ENCODE peak calls at places on chromosomes 5 and 9, in eight cellular contexts. One of them, this sample, is unnamed.

GRCh38 chr5:143023447-143024096 is 253.4 kb downstream of the ARHGAP26 start:
- DNase-seq in fibroblast of pulmonary artery: no peak
- DNase-seq in dorsolateral prefrontal cortex: no peak
- DNase-seq in hepatocyte: no peak
- DNase-seq in tibial nerve: no peak
- DNase-seq in AG09309: no peak
- DNase-seq in Peyer's patch: no peak
- DNase-seq in astrocyte of the spinal cord: no peak
- DNase-seq in this sample: no peak

GRCh38 chr5:168837852-168838251 is 258.7 kb upstream of the PANK3 start:
- DNase-seq in hepatocyte: no peak
- DNase-seq in Peyer's patch: no peak
- DNase-seq in tibial nerve: no peak
- DNase-seq in AG09309: no peak
- DNase-seq in astrocyte of the spinal cord: no peak
- DNase-seq in dorsolateral prefrontal cortex: no peak
- DNase-seq in fibroblast of pulmonary artery: no peak
- DNase-seq in this sample: no peak

GRCh38 chr9:124694394-124695279 is 76.5 kb downstream of the NR6A1 start:
- DNase-seq in AG09309: no peak
- DNase-seq in Peyer's patch: no peak
- DNase-seq in hepatocyte: no peak
- DNase-seq in fibroblast of pulmonary artery: no peak
- DNase-seq in astrocyte of the spinal cord: peak
- DNase-seq in tibial nerve: no peak
- DNase-seq in dorsolateral prefrontal cortex: no peak
- DNase-seq in this sample: no peak

GRCh38 chr5:35195472-35195852 is 34.8 kb downstream of the PRLR start:
- DNase-seq in fibroblast of pulmonary artery: no peak
- DNase-seq in tibial nerve: no peak
- DNase-seq in Peyer's patch: no peak
- DNase-seq in hepatocyte: peak
- DNase-seq in AG09309: no peak
- DNase-seq in dorsolateral prefrontal cortex: no peak
- DNase-seq in astrocyte of the spinal cord: no peak
- DNase-seq in this sample: no peak

GRCh38 chr9:12923472-12924009 is 148.7 kb downstream of the LURAP1L start:
- DNase-seq in hepatocyte: peak
- DNase-seq in AG09309: peak
- DNase-seq in fibroblast of pulmonary artery: peak
- DNase-seq in tibial nerve: no peak
- DNase-seq in astrocyte of the spinal cord: peak
- DNase-seq in Peyer's patch: no peak
- DNase-seq in dorsolateral prefrontal cortex: no peak
- DNase-seq in this sample: peak

GRCh38 chr5:13359326-13359725 is 585.2 kb downstream of the DNAH5 start:
- DNase-seq in Peyer's patch: no peak
- DNase-seq in astrocyte of the spinal cord: peak
- DNase-seq in AG09309: peak
- DNase-seq in dorsolateral prefrontal cortex: no peak
- DNase-seq in tibial nerve: no peak
- DNase-seq in fibroblast of pulmonary artery: peak
- DNase-seq in hepatocyte: no peak
- DNase-seq in this sample: peak

GRCh38 chr5:60776343-60776742 is 67.7 kb downstream of the ELOVL7 start:
- DNase-seq in Peyer's patch: no peak
- DNase-seq in astrocyte of the spinal cord: no peak
- DNase-seq in tibial nerve: no peak
- DNase-seq in AG09309: no peak
- DNase-seq in dorsolateral prefrontal cortex: no peak
- DNase-seq in hepatocyte: no peak
- DNase-seq in fibroblast of pulmonary artery: no peak
- DNase-seq in this sample: no peak

GRCh38 chr5:127565586-127566270 is 48.3 kb downstream of the PRRC1 start:
- DNase-seq in dorsolateral prefrontal cortex: no peak
- DNase-seq in hepatocyte: no peak
- DNase-seq in AG09309: no peak
- DNase-seq in Peyer's patch: no peak
- DNase-seq in astrocyte of the spinal cord: no peak
- DNase-seq in tibial nerve: no peak
- DNase-seq in fibroblast of pulmonary artery: no peak
- DNase-seq in this sample: no peak

GRCh38 chr5:68215208-68215887 is at the start of gene PIK3R1:
- DNase-seq in hepatocyte: peak
- DNase-seq in tibial nerve: peak
- DNase-seq in fibroblast of pulmonary artery: peak
- DNase-seq in astrocyte of the spinal cord: peak
- DNase-seq in dorsolateral prefrontal cortex: peak
- DNase-seq in AG09309: peak
- DNase-seq in Peyer's patch: peak
- DNase-seq in this sample: peak

DNA sequence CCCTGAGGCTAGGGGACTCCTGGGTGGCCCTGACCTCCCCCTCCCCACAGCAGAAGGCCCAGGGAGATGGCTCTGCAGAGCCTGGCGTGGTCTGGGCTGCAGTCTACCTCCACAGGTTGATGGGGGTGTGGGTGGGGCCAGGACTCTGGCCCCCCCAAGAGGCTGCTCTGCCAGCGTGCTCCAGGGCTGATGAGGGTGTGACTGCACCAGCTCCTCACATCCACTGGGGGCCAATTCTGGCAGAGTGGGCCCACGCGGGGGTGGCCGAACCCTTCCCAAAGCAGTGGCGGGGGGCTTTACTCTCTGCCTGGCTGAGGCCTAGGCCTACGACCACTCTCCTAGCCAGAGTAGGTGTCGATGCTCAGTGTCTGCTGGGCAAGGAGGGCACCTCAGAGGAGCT is 28.0 kb upstream of the UBAC1 start:
- DNase-seq in tibial nerve: no peak
- DNase-seq in Peyer's patch: no peak
- DNase-seq in hepatocyte: no peak
- DNase-seq in fibroblast of pulmonary artery: no peak
- DNase-seq in astrocyte of the spinal cord: no peak
- DNase-seq in AG09309: no peak
- DNase-seq in dorsolateral prefrontal cortex: no peak
- DNase-seq in this sample: no peak
- TF ChIP-seq CTCF in tibial nerve: no peak
- TF ChIP-seq CTCF in Peyer's patch: no peak
- TF ChIP-seq CTCF in hepatocyte: no peak
- TF ChIP-seq CTCF in fibroblast of pulmonary artery: no peak
- TF ChIP-seq CTCF in astrocyte of the spinal cord: no peak
- TF ChIP-seq CTCF in AG09309: no peak
- TF ChIP-seq CTCF in dorsolateral prefrontal cortex: no peak
- TF ChIP-seq CTCF in this sample: no peak

DNA sequence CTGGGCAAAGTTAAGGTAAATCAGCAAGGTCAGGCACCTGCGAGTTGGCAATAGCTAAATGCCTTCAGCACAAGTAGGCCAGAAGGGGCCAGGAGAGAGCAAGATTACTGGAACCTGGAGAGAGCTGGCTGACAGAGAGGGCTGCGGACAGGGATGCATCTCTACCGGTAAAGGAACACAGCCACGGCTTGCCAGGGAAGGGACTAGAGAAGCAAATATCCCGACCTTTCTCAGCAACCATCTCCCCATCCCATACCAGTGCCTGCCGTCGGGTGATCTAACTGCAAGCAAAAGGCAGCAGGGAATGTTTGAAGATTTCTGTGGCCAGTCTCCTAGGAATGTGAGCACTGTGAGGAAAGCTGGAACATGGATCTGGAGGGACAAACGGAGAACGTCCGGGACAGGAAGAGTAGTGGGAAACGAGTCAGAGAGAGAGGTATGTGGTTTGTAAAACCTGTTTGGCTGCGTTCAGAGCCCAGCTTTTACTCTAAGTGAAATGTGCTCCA is 15.9 kb upstream of the ABLIM3 start:
- DNase-seq in dorsolateral prefrontal cortex: no peak
- DNase-seq in hepatocyte: peak
- DNase-seq in fibroblast of pulmonary artery: no peak
- DNase-seq in Peyer's patch: no peak
- DNase-seq in tibial nerve: no peak
- DNase-seq in AG09309: no peak
- DNase-seq in astrocyte of the spinal cord: no peak
- DNase-seq in this sample: no peak
- H3K4me3 ChIP-seq in dorsolateral prefrontal cortex: no peak
- H3K4me3 ChIP-seq in hepatocyte: no peak
- H3K4me3 ChIP-seq in fibroblast of pulmonary artery: no peak
- H3K4me3 ChIP-seq in Peyer's patch: no peak
- H3K4me3 ChIP-seq in tibial nerve: no peak
- H3K4me3 ChIP-seq in AG09309: no peak
- H3K4me3 ChIP-seq in astrocyte of the spinal cord: no peak
- H3K4me3 ChIP-seq in this sample: no peak

DNA sequence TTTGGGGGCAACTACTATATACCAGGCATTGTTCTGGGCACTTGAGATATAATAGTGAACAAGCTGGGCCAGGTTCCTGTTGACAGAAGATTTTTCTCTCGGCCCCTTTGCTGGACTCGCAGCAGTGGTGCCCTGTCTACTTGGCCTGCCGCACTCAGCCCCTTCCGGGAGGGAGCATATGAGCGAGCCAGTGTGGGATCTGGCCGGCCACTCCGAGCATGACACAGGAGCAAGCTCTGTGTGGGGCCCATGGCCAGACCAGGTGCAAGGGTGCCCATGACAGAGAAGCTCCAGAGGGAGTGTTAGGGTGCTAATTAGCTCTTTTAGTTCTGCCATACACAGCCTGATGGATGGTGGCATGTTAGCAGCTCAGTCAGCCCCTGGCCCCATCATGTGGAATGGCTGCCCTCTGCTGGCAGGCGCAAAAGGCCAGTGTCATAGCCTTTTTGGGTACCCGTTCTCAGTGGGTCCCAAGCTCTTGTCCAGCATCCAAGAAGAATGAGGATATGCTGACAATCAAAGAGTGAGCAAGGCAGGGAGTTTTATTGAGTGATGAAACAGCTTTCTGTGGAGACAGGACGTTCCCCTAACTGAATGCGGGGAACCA is 9.3 kb upstream of the KIF4B start:
- DNase-seq in Peyer's patch: peak
- DNase-seq in hepatocyte: peak
- DNase-seq in tibial nerve: no peak
- DNase-seq in AG09309: no peak
- DNase-seq in astrocyte of the spinal cord: no peak
- DNase-seq in dorsolateral prefrontal cortex: no peak
- DNase-seq in fibroblast of pulmonary artery: peak
- DNase-seq in this sample: no peak
- TF ChIP-seq CTCF in Peyer's patch: no peak
- TF ChIP-seq CTCF in hepatocyte: peak
- TF ChIP-seq CTCF in tibial nerve: peak
- TF ChIP-seq CTCF in AG09309: peak
- TF ChIP-seq CTCF in astrocyte of the spinal cord: peak
- TF ChIP-seq CTCF in dorsolateral prefrontal cortex: peak
- TF ChIP-seq CTCF in fibroblast of pulmonary artery: peak
- TF ChIP-seq CTCF in this sample: peak

GRCh38 chr5:122154491-122154890 is 25.1 kb downstream of the ZNF474 start:
- DNase-seq in dorsolateral prefrontal cortex: no peak
- DNase-seq in astrocyte of the spinal cord: no peak
- DNase-seq in AG09309: no peak
- DNase-seq in Peyer's patch: no peak
- DNase-seq in hepatocyte: no peak
- DNase-seq in fibroblast of pulmonary artery: no peak
- DNase-seq in tibial nerve: no peak
- DNase-seq in this sample: no peak

GRCh38 chr5:122153230-122153629 is 23.9 kb downstream of the ZNF474 start:
- DNase-seq in Peyer's patch: no peak
- DNase-seq in tibial nerve: no peak
- DNase-seq in hepatocyte: no peak
- DNase-seq in AG09309: peak
- DNase-seq in fibroblast of pulmonary artery: peak
- DNase-seq in astrocyte of the spinal cord: peak
- DNase-seq in dorsolateral prefrontal cortex: no peak
- DNase-seq in this sample: peak

GRCh38 chr5:122156724-122157325 is 27.5 kb downstream of the ZNF474 start:
- DNase-seq in dorsolateral prefrontal cortex: no peak
- DNase-seq in astrocyte of the spinal cord: peak
- DNase-seq in Peyer's patch: no peak
- DNase-seq in hepatocyte: peak
- DNase-seq in AG09309: no peak
- DNase-seq in fibroblast of pulmonary artery: peak
- DNase-seq in tibial nerve: no peak
- DNase-seq in this sample: peak

GRCh38 chr5:122153774-122154173 is 24.4 kb downstream of the ZNF474 start:
- DNase-seq in tibial nerve: no peak
- DNase-seq in dorsolateral prefrontal cortex: no peak
- DNase-seq in AG09309: no peak
- DNase-seq in astrocyte of the spinal cord: no peak
- DNase-seq in hepatocyte: no peak
- DNase-seq in fibroblast of pulmonary artery: no peak
- DNase-seq in Peyer's patch: no peak
- DNase-seq in this sample: no peak

DNA sequence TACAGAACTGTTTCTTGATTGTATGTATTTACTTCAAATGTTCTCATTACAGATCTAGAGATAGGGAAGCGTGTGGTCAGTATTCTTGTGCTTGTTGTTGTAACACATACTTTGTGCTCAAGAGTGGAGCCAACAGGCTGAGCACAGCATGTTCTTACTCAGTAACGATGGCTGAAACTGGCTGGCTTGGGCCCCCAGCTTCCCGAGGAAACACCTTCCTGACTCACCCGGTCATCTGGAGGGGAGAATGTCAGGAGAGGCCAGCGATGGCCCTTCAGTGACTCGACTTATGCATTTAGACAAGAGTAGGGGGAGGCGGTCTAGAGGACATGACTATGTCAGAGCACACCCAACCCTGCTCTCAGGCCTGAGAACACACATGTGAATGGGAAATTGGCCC is 25.6 kb downstream of the ZNF474 start:
- DNase-seq in fibroblast of pulmonary artery: peak
- DNase-seq in hepatocyte: peak
- DNase-seq in dorsolateral prefrontal cortex: no peak
- DNase-seq in tibial nerve: peak
- DNase-seq in Peyer's patch: no peak
- DNase-seq in AG09309: no peak
- DNase-seq in astrocyte of the spinal cord: peak
- DNase-seq in this sample: peak
- H3K4me3 ChIP-seq in fibroblast of pulmonary artery: no peak
- H3K4me3 ChIP-seq in hepatocyte: no peak
- H3K4me3 ChIP-seq in dorsolateral prefrontal cortex: no peak
- H3K4me3 ChIP-seq in tibial nerve: no peak
- H3K4me3 ChIP-seq in Peyer's patch: no peak
- H3K4me3 ChIP-seq in AG09309: no peak
- H3K4me3 ChIP-seq in astrocyte of the spinal cord: no peak
- H3K4me3 ChIP-seq in this sample: no peak

GRCh38 chr5:139193928-139194327 is 4.2 kb downstream of the SIL1 start:
- DNase-seq in tibial nerve: no peak
- DNase-seq in fibroblast of pulmonary artery: no peak
- DNase-seq in AG09309: no peak
- DNase-seq in dorsolateral prefrontal cortex: no peak
- DNase-seq in astrocyte of the spinal cord: no peak
- DNase-seq in Peyer's patch: no peak
- DNase-seq in hepatocyte: no peak
- DNase-seq in this sample: no peak
- TF ChIP-seq CTCF in tibial nerve: no peak
- TF ChIP-seq CTCF in fibroblast of pulmonary artery: peak
- TF ChIP-seq CTCF in AG09309: peak
- TF ChIP-seq CTCF in dorsolateral prefrontal cortex: no peak
- TF ChIP-seq CTCF in astrocyte of the spinal cord: peak
- TF ChIP-seq CTCF in Peyer's patch: peak
- TF ChIP-seq CTCF in hepatocyte: peak
- TF ChIP-seq CTCF in this sample: peak